ENCODE peak calls at places on chromosome 4, in four cellular contexts. I is tibial artery, B is astrocyte, W is spleen. L is an unnamed sample.
A peak's percentile ranks its signal among the peaks of the same experiment; 100 is the strongest.

GRCh38 chr4:2136736-2137135 is 77.6 kb downstream of the NAT8L start:
- DNase-seq in I (no peak), B (no peak), W (no peak), L (no peak)

GRCh38 chr4:155304375-155304774 is 72.4 kb downstream of the MAP9 start:
- DNase-seq in I (no peak), B (no peak), W (no peak), L (no peak)

GRCh38 chr4:7332216-7333023 is 102.3 kb downstream of the PSAPL1 start:
- DNase-seq in I (no peak), B (peak; percentile 87), W (peak; percentile 67), L (no peak)

GRCh38 chr4:179855471-179855870 is 2387.7 kb upstream of the TENM3 start:
- DNase-seq in I (no peak), B (no peak), W (no peak), L (no peak)

GRCh38 chr4:181792641-181793612 is 450.3 kb upstream of the TENM3 start:
- DNase-seq in I (no peak), B (no peak), W (no peak), L (no peak)

GRCh38 chr4:185709802-185710486 is 102.0 kb downstream of the SORBS2 start:
- DNase-seq in I (no peak), B (peak; percentile 39), W (no peak), L (no peak)

GRCh38 chr4:90419124-90419711 is 292.0 kb downstream of the CCSER1 start:
- DNase-seq in I (no peak), B (peak; percentile 16), W (no peak), L (no peak)

GRCh38 chr4:37365888-37366287 is 121.3 kb downstream of the NWD2 start:
- DNase-seq in I (no peak), B (no peak), W (no peak), L (no peak)

GRCh38 chr4:112956458-112956857 is 93.0 kb upstream of the ANK2 start:
- DNase-seq in I (no peak), B (no peak), W (no peak), L (peak; percentile 38)

GRCh38 chr4:102598759-102599379 is 97.7 kb downstream of the NFKB1 start:
- DNase-seq in I (no peak), B (peak; percentile 26), W (no peak), L (no peak)

GRCh38 chr4:7533267-7533666 is 98.5 kb upstream of the PSAPL1 start:
- DNase-seq in I (no peak), B (no peak), W (no peak), L (no peak)

GRCh38 chr4:173040200-173040599 is 128.4 kb upstream of the GALNT7 start:
- DNase-seq in I (peak; percentile 25), B (no peak), W (no peak), L (no peak)

GRCh38 chr4:169263791-169264392 is 6.9 kb downstream of the SH3RF1 start:
- DNase-seq in I (peak; percentile 24), B (no peak), W (no peak), L (no peak)

GRCh38 chr4:186746581-186746980 is 22.9 kb upstream of the FAT1 start:
- DNase-seq in I (no peak), B (no peak), W (no peak), L (no peak)

GRCh38 chr4:144948009-144948408 is 150.0 kb downstream of the ANAPC10 start:
- DNase-seq in I (no peak), B (peak; percentile 13), W (no peak), L (no peak)

GRCh38 chr4:118994030-118994429 is 105.4 kb downstream of the SYNPO2 start:
- DNase-seq in I (no peak), B (no peak), W (no peak), L (no peak)

GRCh38 chr4:48079972-48080391 is 54.1 kb downstream of the TXK start:
- DNase-seq in I (no peak), B (peak; percentile 62), W (no peak), L (no peak)

GRCh38 chr4:151529187-151529586 is 120.2 kb downstream of the FHIP1A start:
- DNase-seq in I (no peak), B (no peak), W (no peak), L (no peak)
- H3K27ac ChIP-seq in I (no peak overlapping the region), B (no peak overlapping the region), W (no peak overlapping the region), L (no peak overlapping the region)

GRCh38 chr4:3793545-3793944 is 27.4 kb downstream of the ADRA2C start:
- DNase-seq in I (no peak), B (no peak), W (no peak), L (no peak)

GRCh38 chr4:3791910-3792542 is 25.8 kb downstream of the ADRA2C start:
- DNase-seq in I (no peak), B (peak; percentile 7), W (no peak), L (no peak)

GRCh38 chr4:3790006-3790561 is 23.9 kb downstream of the ADRA2C start:
- DNase-seq in I (no peak), B (no peak), W (no peak), L (no peak)

GRCh38 chr4:3791256-3791655 is 25.1 kb downstream of the ADRA2C start:
- DNase-seq in I (no peak), B (no peak), W (no peak), L (no peak)

DNA sequence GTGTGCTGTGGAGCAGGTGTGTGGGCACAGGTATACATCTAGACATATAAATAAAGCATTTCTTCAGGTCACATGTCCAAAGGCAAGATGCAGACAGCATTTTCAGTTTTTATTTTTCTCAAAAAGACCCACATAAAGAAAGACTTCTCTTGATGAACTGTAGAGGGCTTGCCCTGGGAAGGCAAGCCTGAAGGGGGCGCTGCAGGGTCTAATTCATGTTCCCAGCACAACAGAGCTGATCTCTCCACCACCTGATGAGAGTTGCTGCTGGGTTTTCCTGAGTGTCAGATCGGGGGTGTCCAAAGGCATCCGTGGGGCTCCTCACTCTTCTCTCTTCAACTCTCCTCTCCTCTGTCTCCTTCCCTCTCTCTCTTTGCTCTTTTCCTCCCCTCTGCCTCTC is 26.6 kb downstream of the ADRA2C start:
- DNase-seq in I (no peak), B (no peak), W (no peak), L (no peak)
- TF ChIP-seq CTCF in I (no peak), B (no peak), W (no peak), L (no peak)

DNA sequence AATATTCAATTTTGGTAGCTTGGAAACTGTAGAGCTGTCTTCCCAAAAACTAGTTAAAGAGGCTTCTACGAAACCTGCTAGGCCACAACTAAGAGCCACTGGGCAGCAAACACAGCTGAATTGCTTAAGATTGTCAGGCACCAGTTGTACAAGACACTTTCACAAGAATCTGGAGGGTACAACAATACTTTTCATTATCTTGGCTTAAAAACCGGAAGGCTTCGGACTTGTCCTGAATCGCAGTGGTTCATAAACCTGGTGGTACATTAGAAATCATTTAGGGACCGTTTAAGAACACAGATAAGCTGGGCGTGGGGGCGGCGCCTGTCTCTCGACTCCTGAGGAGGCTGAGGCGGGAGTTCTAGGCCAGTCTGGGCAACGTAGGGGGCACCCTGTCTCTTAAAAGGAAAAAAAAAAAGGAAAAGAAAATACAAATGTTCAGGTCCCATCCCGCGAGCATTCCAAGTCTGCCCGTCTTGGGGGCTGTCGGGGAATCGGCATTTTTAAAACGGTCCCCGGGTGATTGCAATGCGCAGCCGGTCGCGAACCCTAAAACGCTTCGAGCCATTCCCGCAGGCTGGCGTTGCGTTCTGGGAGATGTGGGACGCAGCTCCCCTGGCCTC is 763 bp downstream of the PYURF start:
- DNase-seq in I (peak; percentile 55), B (no peak), W (peak; percentile 82), L (no peak)
- H3K4me3 ChIP-seq in I (peak overlapping the region; percentile 77), B (peak overlapping the region; percentile 87), W (peak overlapping the region; percentile 83), L (peak overlapping the region; percentile 86)

GRCh38 chr4:158169931-158170690 is 2.7 kb downstream of the GASK1B start:
- DNase-seq in I (no peak), B (peak; percentile 72), W (no peak), L (no peak)

GRCh38 chr4:158169516-158169915 is 3.3 kb downstream of the GASK1B start:
- DNase-seq in I (no peak), B (no peak), W (no peak), L (no peak)

GRCh38 chr4:158172196-158172557 is 648 bp downstream of the GASK1B start:
- DNase-seq in I (no peak), B (peak; percentile 50), W (no peak), L (no peak)

GRCh38 chr4:158171456-158171790 is 1.4 kb downstream of the GASK1B start:
- DNase-seq in I (no peak), B (no peak), W (no peak), L (no peak)

GRCh38 chr4:158170691-158171455 is 2.0 kb downstream of the GASK1B start:
- DNase-seq in I (peak; percentile 49), B (no peak), W (peak; percentile 88), L (peak; percentile 36)
- H3K27ac ChIP-seq in I (peak overlapping the region; percentile 87), B (no peak overlapping the region), W (peak overlapping the region; percentile 61), L (no peak overlapping the region)

DNA sequence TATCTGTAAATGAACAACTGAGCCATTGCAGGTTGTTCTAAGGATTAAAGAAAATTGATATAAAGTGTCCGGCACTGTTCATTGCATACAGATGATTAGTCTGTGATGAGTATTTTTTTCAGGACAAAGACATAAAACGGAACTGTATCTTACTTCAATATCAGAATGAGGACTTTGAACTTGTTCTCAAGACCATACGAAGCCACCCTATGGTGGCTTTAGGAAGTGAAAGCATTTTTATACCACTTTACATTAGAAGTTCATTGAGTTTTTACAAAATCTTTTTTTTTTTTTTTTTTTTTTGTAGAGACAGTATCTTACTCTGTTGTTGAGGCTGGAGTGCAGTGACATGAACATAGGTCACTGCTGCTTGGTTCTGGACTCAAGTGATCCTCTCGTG is 45.2 kb upstream of the TRIM2 start:
- DNase-seq in I (no peak), B (no peak), W (no peak), L (no peak)
- TF ChIP-seq CTCF in I (no peak), B (peak; percentile 12), W (no peak), L (no peak)